ENCODE peak calls at places on chromosomes 13 and 19, in nine cellular contexts. H is stimulated activated CD8-positive, alpha-beta memory T cell treated with anti-CD3 and anti-CD28 coated beads, Interleukin-2, amount 100 ng/mL, for 48 hours; E is mesendoderm; Z is NCI-H1694; L is CD4-positive, CD25-positive, alpha-beta regulatory T cell; Q is astrocyte of the spinal cord; N is T follicular helper cell; K is Panc1; U is activated CD4-positive, alpha-beta memory T cell treated with anti-CD3 and anti-CD28 coated beads for 36 hours. D is an unnamed sample.

GRCh38 chr13:35191883-35192282 is 249.8 kb downstream of the NBEA start:
- DNase-seq in U (no peak), L (no peak), E (no peak), Z (no peak), K (no peak), N (no peak), Q (no peak), H (no peak), D (no peak)

GRCh38 chr13:48431431-48431830 is 18.5 kb upstream of the LPAR6 start:
- DNase-seq in K (no peak), Z (no peak), Q (peak; percentile 61), H (no peak), E (no peak), N (no peak), U (no peak), L (no peak), D (no peak)

GRCh38 chr19:42634409-42635232 is 39.9 kb upstream of the CEACAM8 start:
- DNase-seq in U (peak; percentile 61), K (peak; percentile 28), Z (no peak), L (peak; percentile 45), E (peak; percentile 5), Q (no peak), N (no peak), H (no peak), D (no peak)

GRCh38 chr19:28764066-28764465 is 448.9 kb downstream of the UQCRFS1 start:
- DNase-seq in Q (no peak), K (no peak), N (no peak), E (no peak), Z (no peak), H (no peak), L (no peak), U (no peak), D (no peak)

GRCh38 chr13:52319876-52320275 is 86.1 kb downstream of the THSD1 start:
- DNase-seq in Q (no peak), K (no peak), L (no peak), N (no peak), Z (no peak), E (no peak), H (no peak), U (no peak), D (no peak)

GRCh38 chr19:10884273-10884672 is 12.9 kb downstream of the CARM1 start:
- DNase-seq in Z (no peak), E (no peak), U (no peak), L (no peak), K (no peak), N (no peak), Q (peak; percentile 42), H (no peak), D (no peak)

GRCh38 chr19:45467456-45468158 is at the start of gene FOSB:
- DNase-seq in H (peak; percentile 88), L (peak; percentile 94), Q (peak; percentile 95), Z (peak; percentile 90), E (peak; percentile 96), U (peak; percentile 95), K (no peak), N (peak; percentile 92), D (peak; percentile 78)

GRCh38 chr13:27037171-27037570 is 134.4 kb downstream of the USP12 start:
- DNase-seq in Q (no peak), Z (no peak), K (no peak), E (no peak), H (no peak), N (no peak), L (no peak), U (no peak), D (no peak)

GRCh38 chr13:98509271-98510155 is 67.4 kb downstream of the STK24 start:
- DNase-seq in U (peak; percentile 78), K (no peak), Q (peak; percentile 90), L (peak; percentile 74), E (peak; percentile 59), Z (no peak), H (no peak), N (no peak), D (no peak)

GRCh38 chr19:35949131-35949530 is 13.0 kb downstream of the LRFN3 start:
- DNase-seq in Z (no peak), K (no peak), H (no peak), Q (no peak), U (no peak), L (no peak), E (no peak), N (no peak), D (no peak)

GRCh38 chr19:17323274-17323972 is 11.2 kb downstream of the ANO8 start:
- DNase-seq in Z (no peak), Q (no peak), H (no peak), E (no peak), U (no peak), N (no peak), K (no peak), L (no peak), D (no peak)

GRCh38 chr19:29665826-29666633 is 769 bp downstream of the PLEKHF1 start:
- DNase-seq in N (no peak), E (peak; percentile 79), Z (no peak), L (no peak), U (no peak), K (no peak), Q (no peak), H (no peak), D (no peak)

D was measured in NCI-H2107.